ENCODE peak calls at places on chromosome 7, in five cellular contexts. Q, X, O, P and Z are unnamed samples.

GRCh38 chr7:2804227-2804763 is 39.8 kb downstream of the GNA12 start:
- DNase-seq in P (no peak), O (no peak), X (no peak), Q (no peak), Z (no peak)

GRCh38 chr7:33418251-33418701 is 288.9 kb downstream of the BBS9 start:
- DNase-seq in Q (peak), O (peak), P (peak), X (no peak), Z (no peak)

GRCh38 chr7:129423700-129424410 is 10.4 kb upstream of the STRIP2 start:
- DNase-seq in X (no peak), P (peak), Q (no peak), O (no peak), Z (no peak)

GRCh38 chr7:79502151-79502550 is 48.7 kb upstream of the MAGI2 start:
- DNase-seq in P (no peak), Q (peak), X (no peak), O (no peak), Z (no peak)

GRCh38 chr7:20307901-20308300 is 22.8 kb upstream of the ITGB8 start:
- DNase-seq in Q (no peak), O (no peak), P (peak), X (no peak), Z (no peak)

GRCh38 chr7:111025013-111025412 is 65.9 kb upstream of the LRRN3 start:
- DNase-seq in O (no peak), Q (no peak), X (no peak), P (no peak), Z (no peak)

GRCh38 chr7:110224643-110225042 is 866.3 kb upstream of the LRRN3 start:
- DNase-seq in Q (no peak), P (no peak), X (no peak), O (no peak), Z (no peak)

GRCh38 chr7:83468251-83468739 is 180.6 kb downstream of the SEMA3E start:
- DNase-seq in P (peak), O (peak), X (peak), Q (peak), Z (peak)

GRCh38 chr7:16841681-16842080 is 36.9 kb upstream of the AGR2 start:
- DNase-seq in X (no peak), O (no peak), P (no peak), Q (no peak), Z (no peak)

GRCh38 chr7:17617857-17618651 is 319.6 kb downstream of the AHR start:
- DNase-seq in O (no peak), Q (no peak), X (no peak), P (no peak), Z (no peak)

GRCh38 chr7:129458171-129458570 is 23.9 kb downstream of the STRIP2 start:
- DNase-seq in X (no peak), P (no peak), O (no peak), Q (no peak), Z (no peak)

GRCh38 chr7:83271212-83272099 is 108.8 kb upstream of the PCLO start:
- DNase-seq in O (peak), X (peak), P (peak), Q (peak), Z (no peak)

GRCh38 chr7:44057849-44058758 is 7.3 kb downstream of the PGAM2 start:
- DNase-seq in O (no peak), P (no peak), Q (no peak), X (no peak), Z (no peak)

GRCh38 chr7:77351539-77352004 is 64.6 kb downstream of the GSAP start:
- DNase-seq in X (no peak), O (no peak), P (no peak), Q (no peak), Z (no peak)